ENCODE peak calls at places on chromosomes 3 and 15, in five cellular contexts. D, U, F, P and X are unnamed samples.

GRCh38 chr3:46280105-46280797 is 38.0 kb downstream of the CCR3 start:
- DNase-seq in D (peak), U (no peak), F (no peak), P (peak), X (no peak)

GRCh38 chr3:112627419-112627818 is 13.5 kb downstream of the CCDC80 start:
- DNase-seq in D (no peak), U (no peak), F (no peak), P (no peak), X (no peak)

GRCh38 chr15:60766391-60767128 is 287.6 kb upstream of the ICE2 start:
- DNase-seq in D (no peak), U (no peak), F (no peak), P (no peak), X (no peak)

GRCh38 chr3:152834354-152835310 is at the start of gene P2RY1:
- DNase-seq in D (no peak), U (peak), F (peak), P (peak), X (peak)

GRCh38 chr15:33125883-33126535 is 68.5 kb downstream of the FMN1 start:
- DNase-seq in D (no peak), U (no peak), F (no peak), P (no peak), X (no peak)

GRCh38 chr3:149658444-149659172 is 783 bp upstream of the WWTR1 start:
- DNase-seq in D (peak), U (peak), F (peak), P (peak), X (no peak)

GRCh38 chr3:83048556-83048955 is 1287.1 kb upstream of the GBE1 start:
- DNase-seq in D (no peak), U (no peak), F (no peak), P (no peak), X (no peak)

GRCh38 chr15:79505956-79506355 is 73.8 kb downstream of the MINAR1 start:
- DNase-seq in D (no peak), U (no peak), F (no peak), P (no peak), X (no peak)

GRCh38 chr15:85766007-85766831 is 28.5 kb downstream of the KLHL25 start:
- DNase-seq in D (no peak), U (no peak), F (peak), P (no peak), X (no peak)

GRCh38 chr3:120113128-120114116 is 19.2 kb upstream of the GSK3B start:
- DNase-seq in D (peak), U (no peak), F (no peak), P (no peak), X (no peak)

GRCh38 chr3:152314677-152315353 is 46.1 kb downstream of the MBNL1 start:
- DNase-seq in D (no peak), U (no peak), F (no peak), P (no peak), X (no peak)

GRCh38 chr15:99439524-99439835 is 126.3 kb upstream of the MEF2A start:
- DNase-seq in D (no peak), U (no peak), F (peak), P (no peak), X (no peak)

GRCh38 chr15:75695634-75696302 is 16.9 kb downstream of the CSPG4 start:
- DNase-seq in D (no peak), U (no peak), F (no peak), P (no peak), X (no peak)

GRCh38 chr15:26013946-26014345 is 150.8 kb upstream of the ATP10A start:
- DNase-seq in D (peak), U (no peak), F (no peak), P (no peak), X (no peak)

GRCh38 chr3:32045091-32045964 is 61.1 kb upstream of the GPD1L start:
- DNase-seq in D (peak), U (peak), F (peak), P (peak), X (no peak)
- TF ChIP-seq CTCF in D (no peak), U (no peak), F (no peak), P (no peak), X (no peak)

GRCh38 chr3:10119376-10119775 is 3.9 kb downstream of the BRK1 start:
- DNase-seq in D (no peak), U (no peak), F (no peak), P (no peak), X (no peak)

GRCh38 chr3:10116138-10116460 is 624 bp downstream of the BRK1 start:
- DNase-seq in D (peak), U (no peak), F (no peak), P (peak), X (no peak)

GRCh38 chr3:10122724-10123123 is 7.2 kb downstream of the BRK1 start:
- DNase-seq in D (no peak), U (no peak), F (no peak), P (no peak), X (no peak)

GRCh38 chr3:10116928-10117327 is 1.5 kb downstream of the BRK1 start:
- DNase-seq in D (no peak), U (no peak), F (no peak), P (no peak), X (no peak)

GRCh38 chr3:10121064-10121463 is 5.6 kb downstream of the BRK1 start:
- DNase-seq in D (no peak), U (no peak), F (no peak), P (no peak), X (no peak)
- TF ChIP-seq CTCF in D (no peak), U (no peak), F (no peak), P (no peak), X (no peak)

DNA sequence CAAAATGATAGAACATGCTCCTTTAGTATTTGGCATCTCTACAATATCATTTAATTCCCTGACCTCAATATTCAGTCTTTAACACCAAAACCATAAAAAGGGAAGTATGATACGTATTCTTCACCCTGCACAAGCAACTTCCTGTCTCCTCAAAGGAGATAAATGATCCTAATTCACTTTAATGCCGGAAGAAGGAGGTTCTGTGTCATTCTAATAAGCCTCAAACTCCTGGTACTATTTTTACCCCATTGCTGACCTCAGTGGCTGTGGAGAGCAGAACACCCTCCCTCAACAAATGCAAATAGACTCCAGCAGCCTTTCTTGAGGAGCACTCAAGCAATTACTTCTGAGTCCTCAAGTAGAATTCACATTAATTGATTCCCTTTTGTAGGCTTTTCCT is 173.3 kb downstream of the TMEM108 start:
- DNase-seq in D (no peak), U (peak), F (no peak), P (no peak), X (no peak)
- TF ChIP-seq CTCF in D (no peak), U (no peak), F (no peak), P (no peak), X (no peak)

GRCh38 chr3:134885877-134886621 is 91.0 kb downstream of the EPHB1 start:
- DNase-seq in D (peak), U (peak), F (peak), P (peak), X (no peak)
- TF ChIP-seq CTCF in D (peak), U (peak), F (no peak), P (no peak), X (no peak)

DNA sequence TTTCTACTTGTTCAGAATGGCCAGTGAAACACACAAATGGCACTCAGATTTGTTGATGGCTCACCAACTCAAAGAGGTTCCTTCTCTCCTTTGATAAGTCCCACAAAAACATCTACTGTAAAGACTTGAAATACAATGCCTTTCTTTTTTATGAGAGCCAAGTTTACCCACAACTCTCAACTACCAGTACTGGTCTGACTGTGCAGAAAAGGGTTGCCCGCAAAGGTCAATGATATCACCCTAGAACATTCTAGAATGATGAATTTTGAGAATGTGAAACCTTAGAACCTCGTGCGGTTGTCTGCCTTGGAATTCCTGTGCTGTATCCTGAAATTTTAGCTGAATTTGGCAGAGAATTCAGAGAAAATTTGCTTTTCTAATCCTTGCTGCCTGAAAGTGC is 19.1 kb upstream of the PPP4R2 start:
- DNase-seq in D (no peak), U (no peak), F (no peak), P (no peak), X (no peak)
- TF ChIP-seq CTCF in D (no peak), U (no peak), F (no peak), P (no peak), X (no peak)

DNA sequence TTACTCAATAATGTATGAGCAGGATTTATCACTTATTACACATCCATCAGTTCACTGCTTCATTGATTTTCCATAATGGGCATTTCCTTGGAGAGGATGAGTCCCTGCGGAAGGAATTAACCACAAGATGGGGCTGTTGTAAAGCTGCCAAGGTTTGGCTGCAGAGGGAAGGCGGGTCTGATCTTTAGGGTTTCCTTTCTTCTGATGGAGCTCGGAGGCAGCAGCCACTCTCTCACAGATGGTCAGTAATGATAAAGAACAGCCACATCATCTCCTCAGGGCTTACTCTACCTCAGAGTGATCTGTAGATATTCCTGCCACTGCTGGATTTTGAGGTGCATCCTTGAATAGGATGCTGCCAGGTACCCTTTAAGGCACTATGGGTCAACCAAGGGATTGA is 115.2 kb downstream of the USP13 start:
- DNase-seq in D (peak), U (peak), F (no peak), P (peak), X (no peak)
- TF ChIP-seq CTCF in D (peak), U (peak), F (no peak), P (peak), X (no peak)